ENCODE peak calls at places on chromosomes 7 and 10, in six cellular contexts. Y, M, L, J, X and H are unnamed samples.

GRCh38 chr10:34813626-34814227 is 1.4 kb downstream of the PARD3 start:
- DNase-seq in Y (no peak), L (no peak), M (no peak), J (no peak), X (no peak), H (no peak)

GRCh38 chr7:37920619-37921339 is at the start of gene EPDR1:
- DNase-seq in L (no peak), X (peak), Y (peak), M (no peak), J (no peak), H (no peak)

GRCh38 chr10:49174261-49174925 is 13.8 kb downstream of the TMEM273 start:
- DNase-seq in Y (no peak), J (no peak), M (no peak), X (no peak), L (no peak), H (no peak)

GRCh38 chr10:124688366-124688765 is 55.8 kb downstream of the FAM53B start:
- DNase-seq in Y (no peak), M (no peak), X (no peak), J (no peak), L (no peak), H (no peak)

GRCh38 chr7:28280516-28280915 is 99.9 kb upstream of the JAZF1 start:
- DNase-seq in L (no peak), X (no peak), Y (no peak), M (no peak), J (no peak), H (no peak)

GRCh38 chr10:113997428-113997827 is 46.2 kb upstream of the ADRB1 start:
- DNase-seq in X (no peak), Y (no peak), J (no peak), L (no peak), M (no peak), H (no peak)

GRCh38 chr7:43856996-43857395 is 12.3 kb downstream of the MRPS24 start:
- DNase-seq in L (no peak), Y (no peak), X (no peak), M (no peak), J (no peak), H (no peak)

GRCh38 chr10:86102446-86102845 is 264.1 kb downstream of the GRID1 start:
- DNase-seq in M (no peak), J (no peak), X (no peak), Y (no peak), L (no peak), H (no peak)

GRCh38 chr10:44979281-44980181 is 922 bp upstream of the DEPP1 start:
- DNase-seq in M (no peak), J (no peak), L (no peak), Y (no peak), X (no peak), H (no peak)

GRCh38 chr10:29150010-29150409 is 138.9 kb upstream of the LYZL1 start:
- DNase-seq in Y (no peak), L (no peak), M (no peak), X (no peak), J (no peak), H (no peak)

GRCh38 chr7:18320971-18321567 is 174.5 kb upstream of the HDAC9 start:
- DNase-seq in L (no peak), M (peak), Y (no peak), J (no peak), X (no peak), H (peak)

GRCh38 chr10:66604195-66604594 is 321.6 kb upstream of the LRRTM3 start:
- DNase-seq in L (no peak), Y (no peak), J (no peak), M (no peak), X (no peak), H (no peak)

GRCh38 chr10:75239391-75239790 is 3.6 kb upstream of the COMTD1 start:
- DNase-seq in L (no peak), M (no peak), Y (no peak), X (no peak), J (no peak), H (no peak)

GRCh38 chr10:97869091-97870042 is 19.7 kb downstream of the GOLGA7B start:
- DNase-seq in X (peak), Y (peak), J (peak), L (peak), M (peak), H (no peak)

GRCh38 chr10:110137142-110137545 is 70.3 kb upstream of the MXI1 start:
- DNase-seq in M (peak), J (peak), X (no peak), Y (no peak), L (peak), H (peak)

GRCh38 chr7:19117081-19117869 is at the start of gene TWIST1:
- DNase-seq in X (no peak), Y (no peak), M (peak), L (peak), J (no peak), H (peak)

GRCh38 chr7:54299426-54299825 is 242.7 kb upstream of the VSTM2A start:
- DNase-seq in M (no peak), L (no peak), Y (no peak), X (no peak), J (no peak), H (no peak)

GRCh38 chr10:34364253-34365037 is 450.7 kb downstream of the PARD3 start:
- DNase-seq in M (no peak), J (no peak), Y (no peak), L (no peak), X (no peak), H (no peak)

GRCh38 chr7:49766966-49767365 is 6.5 kb upstream of the VWC2 start:
- DNase-seq in Y (no peak), M (no peak), L (no peak), J (peak), X (no peak), H (no peak)

GRCh38 chr10:29734980-29735627 is 100.3 kb upstream of the SVIL start:
- DNase-seq in J (no peak), L (no peak), Y (peak), M (no peak), X (no peak), H (no peak)

GRCh38 chr7:157719008-157719682 is 382.3 kb downstream of the DNAJB6 start:
- DNase-seq in X (no peak), Y (no peak), J (no peak), M (no peak), L (no peak), H (no peak)

GRCh38 chr10:98528166-98528784 is 81.5 kb upstream of the HPS1 start:
- DNase-seq in L (no peak), J (no peak), M (no peak), Y (no peak), X (no peak), H (no peak)

GRCh38 chr10:14540062-14540461 is 209.3 kb upstream of the FRMD4A start:
- DNase-seq in L (no peak), X (no peak), Y (no peak), M (no peak), J (no peak), H (no peak)

GRCh38 chr10:13039761-13040160 is 38.2 kb upstream of the CCDC3 start:
- DNase-seq in M (no peak), J (no peak), Y (no peak), X (no peak), L (no peak), H (no peak)

GRCh38 chr7:108307246-108307982 is 148.8 kb downstream of the NRCAM start:
- DNase-seq in X (no peak), L (no peak), Y (no peak), M (no peak), J (no peak), H (no peak)
- TF ChIP-seq CTCF in X (no peak), L (no peak), Y (no peak), M (no peak), J (no peak), H (no peak)

GRCh38 chr7:100152404-100152803 is 3.7 kb downstream of the LAMTOR4 start:
- DNase-seq in Y (no peak), L (no peak), M (no peak), X (no peak), J (no peak), H (no peak)
- TF ChIP-seq CTCF in Y (no peak), L (no peak), M (no peak), X (no peak), J (no peak), H (no peak)

DNA sequence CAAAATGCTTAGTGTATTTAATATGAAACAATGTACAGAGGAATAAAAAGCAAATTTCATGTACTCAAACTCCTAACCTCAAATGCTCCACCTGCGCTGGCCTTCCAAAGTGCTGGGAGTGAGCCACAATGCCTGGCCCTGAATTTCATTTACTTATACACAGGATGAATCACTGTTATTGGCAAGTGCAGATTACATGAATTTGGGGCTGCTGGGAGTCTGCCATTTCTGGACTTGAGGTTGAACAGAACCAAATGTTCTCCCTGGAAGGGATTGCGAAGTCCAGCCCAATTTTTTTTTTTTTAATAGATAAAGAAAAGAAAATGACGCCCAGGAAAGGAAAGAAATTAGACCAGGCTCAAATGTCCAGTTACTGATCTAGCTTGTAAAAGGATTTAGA is 6.8 kb upstream of the CSTF2T start:
- DNase-seq in J (no peak), X (no peak), Y (no peak), M (peak), L (peak), H (no peak)
- TF ChIP-seq CTCF in J (no peak), X (no peak), Y (no peak), M (no peak), L (no peak), H (no peak)

DNA sequence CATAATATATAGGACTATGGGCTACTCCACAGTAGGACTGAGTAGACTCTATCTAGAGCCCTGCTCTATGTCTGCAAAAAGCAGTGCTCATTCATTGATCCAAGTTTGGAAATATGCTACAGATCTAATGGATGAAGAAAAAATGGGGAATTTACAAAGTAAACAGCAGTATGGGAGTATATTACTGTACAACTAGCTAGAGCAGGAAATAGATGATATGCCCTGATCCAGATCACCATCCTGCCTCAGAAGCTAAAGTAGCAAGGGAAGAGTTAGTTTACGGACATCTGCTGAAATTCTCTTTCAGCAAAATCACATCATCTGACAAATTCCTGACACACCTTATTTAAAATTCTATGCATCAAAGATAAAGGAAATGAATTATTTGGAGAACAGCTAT is 168.2 kb upstream of the SEMA3A start:
- DNase-seq in L (no peak), X (no peak), Y (no peak), J (no peak), M (no peak), H (no peak)
- TF ChIP-seq CTCF in L (no peak), X (no peak), Y (no peak), J (no peak), M (no peak), H (no peak)

GRCh38 chr7:106064836-106065559 is 47.1 kb downstream of the SYPL1 start:
- DNase-seq in Y (no peak), M (peak), L (peak), X (peak), J (no peak), H (peak)

GRCh38 chr7:106063692-106064091 is 48.4 kb downstream of the SYPL1 start:
- DNase-seq in M (no peak), Y (no peak), L (no peak), J (no peak), X (no peak), H (no peak)

GRCh38 chr7:106063039-106063438 is 49.1 kb downstream of the SYPL1 start:
- DNase-seq in Y (no peak), J (no peak), X (no peak), L (no peak), M (no peak), H (no peak)

GRCh38 chr7:106065560-106066500 is 46.3 kb downstream of the SYPL1 start:
- DNase-seq in X (no peak), Y (no peak), L (no peak), J (no peak), M (no peak), H (no peak)

GRCh38 chr7:106064329-106064728 is 47.8 kb downstream of the SYPL1 start:
- DNase-seq in Y (no peak), L (no peak), J (no peak), X (no peak), M (no peak), H (no peak)
- TF ChIP-seq CTCF in Y (no peak), L (no peak), J (no peak), X (no peak), M (no peak), H (no peak)

DNA sequence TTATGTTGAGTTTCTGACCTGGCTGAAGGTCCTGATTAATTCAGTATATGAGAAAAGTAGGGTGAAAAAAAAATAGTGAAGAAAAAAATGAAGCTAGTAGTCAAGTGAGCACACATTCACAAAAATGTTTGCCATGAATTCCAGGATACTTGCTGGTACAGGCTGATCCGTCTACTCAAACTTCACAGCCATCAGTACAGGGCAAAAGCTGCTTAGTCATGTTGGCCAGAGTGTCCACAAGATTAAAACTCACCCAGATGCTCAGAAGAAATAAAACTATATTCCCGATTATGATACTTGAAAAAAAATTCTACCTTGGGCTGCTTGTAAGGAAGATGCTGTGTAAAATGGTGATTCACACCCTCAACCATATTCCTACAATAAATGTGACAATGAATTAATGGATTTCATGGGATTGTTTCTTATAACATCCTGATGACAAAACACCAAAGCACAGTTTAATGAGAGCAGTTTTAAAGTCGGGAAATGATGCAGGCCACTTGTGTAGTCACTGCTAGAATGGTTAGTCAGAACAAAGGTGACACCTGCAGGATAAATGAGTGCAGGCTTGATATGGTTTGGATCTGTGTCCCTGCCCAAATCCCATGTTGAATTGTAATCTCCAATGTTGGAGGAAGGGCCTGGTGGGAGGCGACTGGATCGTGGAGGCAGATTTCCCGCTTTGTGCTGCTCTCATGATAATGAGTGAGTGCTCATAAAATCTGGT is 49.2 kb upstream of the ANKRD1 start:
- DNase-seq in Y (no peak), J (no peak), M (no peak), L (peak), X (no peak), H (peak)
- TF ChIP-seq CTCF in Y (no peak), J (no peak), M (peak), L (no peak), X (no peak), H (no peak)

DNA sequence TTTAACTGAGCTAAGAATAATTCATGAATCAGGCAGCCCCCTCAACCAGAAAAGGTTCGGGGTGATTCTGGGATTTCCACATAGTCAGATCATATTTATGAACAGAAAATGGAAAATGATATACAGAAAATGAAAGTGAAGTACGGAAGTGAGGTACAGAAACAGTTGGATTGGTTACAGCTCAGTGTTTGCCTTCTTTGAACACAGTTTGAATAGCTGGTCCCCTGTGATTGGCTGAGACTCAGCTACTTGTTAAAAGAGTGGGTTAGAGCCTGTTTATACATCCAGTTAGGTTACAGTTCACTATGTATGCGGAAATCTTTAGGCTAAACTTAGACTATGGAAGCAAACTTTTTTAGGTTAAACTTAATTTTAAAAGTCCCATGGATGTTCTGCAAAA is 511.7 kb downstream of the PLXDC2 start:
- DNase-seq in Y (no peak), X (no peak), L (no peak), J (no peak), M (no peak), H (no peak)
- TF ChIP-seq CTCF in Y (no peak), X (no peak), L (no peak), J (no peak), M (no peak), H (no peak)